ENCODE peak calls at places on chromosomes 7 and 10, in nine cellular contexts. F is spleen, S is OCI-LY7, D is Peyer's patch, I is ovary, A is cardiac muscle cell, Y is stomach, N is upper lobe of right lung, J is astrocyte. X is an unnamed sample. For H3K4me1, the result is how much of the 10 kb centered on the place peaks cover.

GRCh38 chr7:138890782-138891445 is 90.3 kb downstream of the KIAA1549 start:
- DNase-seq in Y (no peak), S (no peak), D (no peak), J (peak), A (peak), N (no peak), I (no peak), F (no peak), X (no peak)

GRCh38 chr10:58807631-58808024 is 295.0 kb downstream of the BICC1 start:
- DNase-seq in N (no peak), D (no peak), I (no peak), S (no peak), J (peak), A (peak), Y (no peak), F (no peak), X (no peak)

GRCh38 chr7:110573862-110574528 is 516.9 kb upstream of the LRRN3 start:
- DNase-seq in Y (no peak), S (no peak), J (peak), I (no peak), A (no peak), F (no peak), D (no peak), N (no peak), X (no peak)

GRCh38 chr7:124784879-124785818 is 19.6 kb upstream of the GPR37 start:
- DNase-seq in D (no peak), A (peak), Y (peak), S (peak), F (no peak), N (no peak), I (peak), J (peak), X (no peak)

GRCh38 chr7:33650828-33651227 is 254.5 kb upstream of the BMPER start:
- DNase-seq in Y (no peak), D (no peak), I (no peak), A (no peak), N (no peak), F (no peak), S (no peak), J (no peak), X (no peak)

GRCh38 chr10:133459454-133460207 is 5.9 kb downstream of the SCART1 start:
- DNase-seq in D (no peak), J (no peak), I (peak), Y (peak), N (no peak), A (no peak), S (no peak), F (peak), X (peak)

GRCh38 chr10:77825965-77826364 is 100.6 kb downstream of the DLG5 start:
- DNase-seq in N (no peak), I (no peak), S (no peak), A (no peak), F (peak), D (peak), J (no peak), Y (no peak), X (no peak)

GRCh38 chr7:55250313-55250712 is 114.8 kb upstream of the LANCL2 start:
- DNase-seq in S (no peak), D (peak), F (no peak), A (peak), N (no peak), J (no peak), I (no peak), Y (peak), X (peak)

GRCh38 chr10:17989908-17990767 is 38.4 kb downstream of the SLC39A12 start:
- DNase-seq in F (no peak), N (no peak), Y (no peak), I (no peak), D (no peak), J (peak), A (peak), S (peak), X (no peak)

GRCh38 chr7:98317366-98318040 is 36.0 kb downstream of the BRI3 start:
- DNase-seq in I (no peak), F (no peak), S (no peak), D (no peak), Y (no peak), J (no peak), N (peak), A (no peak), X (no peak)

GRCh38 chr10:81874878-81875679 is at the start of gene NRG3:
- DNase-seq in N (peak), I (no peak), J (no peak), D (no peak), S (no peak), F (no peak), A (no peak), Y (no peak), X (no peak)

GRCh38 chr7:91579837-91580236 is 300.7 kb downstream of the MTERF1 start:
- DNase-seq in N (no peak), F (no peak), S (no peak), A (no peak), I (no peak), J (no peak), D (no peak), Y (no peak), X (no peak)

GRCh38 chr10:70575486-70575873 is 27.1 kb downstream of the PRF1 start:
- DNase-seq in D (no peak), I (peak), Y (no peak), A (no peak), N (peak), F (no peak), J (peak), S (no peak), X (no peak)

GRCh38 chr10:13681095-13681494 is 94.3 kb downstream of the PRPF18 start:
- DNase-seq in N (no peak), J (no peak), Y (no peak), D (no peak), S (no peak), F (peak), I (no peak), A (no peak), X (no peak)

GRCh38 chr10:12708921-12709320 is 292.6 kb downstream of the CCDC3 start:
- DNase-seq in N (no peak), J (peak), I (no peak), Y (no peak), F (no peak), A (peak), D (no peak), S (no peak), X (no peak)

GRCh38 chr7:25118048-25118753 is 6.9 kb downstream of the CYCS start:
- DNase-seq in I (no peak), A (no peak), S (no peak), F (no peak), D (no peak), Y (no peak), J (no peak), N (no peak), X (no peak)
- H3K27ac ChIP-seq in I (no peak), A (peak), S (peak), F (peak), D (peak), Y (no peak), J (no peak), N (no peak), X (peak)

GRCh38 chr7:27245124-27245797 is 2.7 kb downstream of the EVX1 start:
- DNase-seq in D (no peak), I (no peak), N (no peak), Y (no peak), F (no peak), J (no peak), S (no peak), A (no peak), X (no peak)
- TF ChIP-seq CTCF in D (no peak), I (no peak), N (no peak), Y (no peak), F (no peak), J (no peak), S (no peak), A (no peak), X (no peak)

GRCh38 chr10:124654686-124655085 is 89.5 kb downstream of the FAM53B start:
- DNase-seq in N (no peak), I (no peak), A (no peak), D (no peak), F (peak), Y (no peak), J (no peak), S (no peak), X (no peak)

GRCh38 chr10:124653811-124654651 is 90.1 kb downstream of the FAM53B start:
- DNase-seq in S (no peak), Y (peak), J (peak), F (peak), I (no peak), A (no peak), D (no peak), N (no peak), X (no peak)

GRCh38 chr10:124657806-124658205 is 86.4 kb downstream of the FAM53B start:
- DNase-seq in A (peak), J (peak), F (peak), D (no peak), I (no peak), N (no peak), S (no peak), Y (no peak), X (no peak)

GRCh38 chr10:124655191-124656112 is 88.7 kb downstream of the FAM53B start:
- DNase-seq in S (no peak), A (no peak), D (no peak), Y (no peak), I (no peak), F (peak), N (no peak), J (no peak), X (no peak)

GRCh38 chr10:124656113-124656490 is 88.1 kb downstream of the FAM53B start:
- DNase-seq in Y (no peak), J (no peak), S (no peak), F (peak), D (no peak), I (no peak), A (no peak), N (no peak), X (no peak)
- H3K4me1 ChIP-seq in Y (half or more), J (under half), S (under half), F (half or more), D (under half), I (under half), A (under half), N (half or more), X (under half)

GRCh38 chr7:132145063-132145462 is 431.2 kb downstream of the PLXNA4 start:
- DNase-seq in N (no peak), Y (no peak), A (no peak), S (no peak), D (no peak), F (no peak), J (no peak), I (no peak), X (no peak)
- H3K27ac ChIP-seq in N (no peak), Y (no peak), A (no peak), S (no peak), D (no peak), F (no peak), J (no peak), I (no peak), X (no peak)

GRCh38 chr7:44430054-44430453 is 60.4 kb downstream of the NUDCD3 start:
- DNase-seq in I (no peak), F (no peak), N (no peak), J (no peak), Y (no peak), A (no peak), S (no peak), D (no peak), X (no peak)

GRCh38 chr7:44434201-44434600 is 56.3 kb downstream of the NUDCD3 start:
- DNase-seq in D (no peak), S (no peak), A (no peak), F (no peak), N (no peak), J (no peak), Y (no peak), I (no peak), X (no peak)

GRCh38 chr7:44432381-44432977 is 58.0 kb downstream of the NUDCD3 start:
- DNase-seq in S (peak), F (no peak), I (no peak), D (no peak), A (no peak), J (no peak), Y (no peak), N (no peak), X (no peak)

GRCh38 chr7:44433255-44434022 is 57.0 kb downstream of the NUDCD3 start:
- DNase-seq in N (no peak), F (no peak), A (no peak), I (no peak), D (no peak), J (no peak), S (no peak), Y (no peak), X (no peak)

GRCh38 chr7:44431091-44431608 is 59.3 kb downstream of the NUDCD3 start:
- DNase-seq in A (no peak), S (peak), F (no peak), D (no peak), J (no peak), I (no peak), N (no peak), Y (no peak), X (no peak)
- TF ChIP-seq CTCF in A (no peak), S (peak), F (peak), D (no peak), J (no peak), I (no peak), N (no peak), Y (no peak), X (no peak)

GRCh38 chr7:47478926-47479791 is 102.8 kb downstream of the TNS3 start:
- DNase-seq in A (no peak), F (no peak), Y (no peak), J (no peak), I (no peak), D (no peak), N (no peak), S (no peak), X (no peak)
- H3K4me1 ChIP-seq in A (under half), F (half or more), Y (half or more), J (half or more), I (under half), D (under half), N (half or more), S (under half), X (under half)

DNA sequence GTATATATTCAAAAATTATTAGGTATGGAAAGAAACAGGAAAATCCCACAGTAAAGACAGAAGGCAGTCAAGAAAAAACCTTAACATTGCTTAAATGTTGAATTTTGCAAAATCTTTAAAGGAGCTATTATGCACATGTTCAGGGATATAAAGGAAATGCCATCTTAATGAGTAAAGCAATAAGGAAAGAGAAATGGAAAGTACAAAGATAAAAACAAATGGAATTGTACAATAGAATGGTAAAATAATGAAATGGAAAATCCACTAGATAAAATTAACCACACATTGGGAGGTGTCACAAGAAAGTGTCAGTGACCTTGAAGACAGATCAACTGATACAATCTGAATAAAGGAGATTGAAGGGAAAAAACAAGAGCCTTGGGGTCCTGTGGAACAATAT is 82.0 kb downstream of the KIF20B start:
- DNase-seq in J (peak), N (no peak), Y (no peak), I (no peak), A (peak), F (no peak), D (no peak), S (no peak), X (no peak)
- H3K27ac ChIP-seq in J (no peak), N (no peak), Y (no peak), I (no peak), A (no peak), F (no peak), D (no peak), S (no peak), X (no peak)